ENCODE peak calls at places on chromosomes 16 and 17, in ten cellular contexts. L is stimulated activated CD8-positive, alpha-beta memory T cell treated with anti-CD3 and anti-CD28 coated beads, Interleukin-4, amount 100 ng/mL, for 1 hour; U is amniotic epithelial cell; D is NCI-H526; G is cardiac muscle cell; P is substantia nigra; N is NCI-H1436; J is cortex of kidney; Q is breast epithelium; S is bronchial epithelial cell. B is an unnamed sample.

GRCh38 chr17:6124856-6125255 is 54.7 kb downstream of the WSCD1 start:
- DNase-seq in L (no peak), U (no peak), D (no peak), G (no peak), P (no peak), N (no peak), J (no peak), Q (no peak), S (no peak), B (no peak)

GRCh38 chr17:39002991-39003715 is 36.0 kb upstream of the FBXO47 start:
- DNase-seq in L (no peak), U (no peak), D (no peak), G (peak), P (no peak), N (no peak), J (no peak), Q (peak), S (no peak), B (peak)

GRCh38 chr17:4947411-4948165 is 742 bp downstream of the PFN1 start:
- DNase-seq in L (no peak), U (peak), D (no peak), G (peak), P (no peak), N (peak), J (no peak), Q (no peak), S (no peak), B (peak)

GRCh38 chr17:76368545-76368944 is 14.8 kb upstream of the PRPSAP1 start:
- DNase-seq in L (no peak), U (no peak), D (no peak), G (peak), P (no peak), N (no peak), J (no peak), Q (no peak), S (no peak), B (no peak)

GRCh38 chr16:781346-782010 is 6.7 kb downstream of the RPUSD1 start:
- DNase-seq in L (no peak), U (peak), D (no peak), G (peak), P (no peak), N (no peak), J (no peak), Q (no peak), S (no peak), B (no peak)

GRCh38 chr16:66618588-66618987 is 14.1 kb downstream of the CMTM3 start:
- DNase-seq in L (no peak), U (peak), D (no peak), G (peak), P (no peak), N (no peak), J (no peak), Q (no peak), S (peak), B (no peak)

GRCh38 chr16:67628216-67628615 is 16.7 kb upstream of the CARMIL2 start:
- DNase-seq in L (no peak), U (no peak), D (no peak), G (no peak), P (no peak), N (no peak), J (no peak), Q (no peak), S (no peak), B (no peak)

GRCh38 chr17:7823581-7824001 is 10.4 kb upstream of the KDM6B start:
- DNase-seq in L (no peak), U (no peak), D (no peak), G (no peak), P (no peak), N (no peak), J (no peak), Q (no peak), S (no peak), B (no peak)

GRCh38 chr17:31060814-31061550 is 33.8 kb upstream of the NF1 start:
- DNase-seq in L (no peak), U (no peak), D (no peak), G (no peak), P (no peak), N (no peak), J (no peak), Q (no peak), S (no peak), B (no peak)

B was measured in Kasumi-1.